ENCODE peak calls at places on chromosomes 16 and 17, in nine cellular contexts. One of them, this sample, is unnamed.

GRCh38 chr17:80082403-80083135 is 18.8 kb upstream of the GAA start:
- DNase-seq in mucosa of descending colon: peak; percentile 75
- DNase-seq in posterior vena cava: peak; percentile 83
- DNase-seq in HCEC 1CT: peak; percentile 66
- DNase-seq in GM06990: no peak
- DNase-seq in heart left ventricle: peak; percentile 50
- DNase-seq in NCI-H1105: peak; percentile 20
- DNase-seq in lower leg skin: peak; percentile 71
- DNase-seq in frontal cortex: peak; percentile 82
- DNase-seq in this sample: peak; percentile 55

GRCh38 chr17:76523084-76524037 is 14.1 kb downstream of the CYGB start:
- DNase-seq in mucosa of descending colon: peak; percentile 79
- DNase-seq in posterior vena cava: peak; percentile 93
- DNase-seq in HCEC 1CT: peak; percentile 62
- DNase-seq in GM06990: peak; percentile 83
- DNase-seq in heart left ventricle: peak; percentile 77
- DNase-seq in NCI-H1105: peak; percentile 58
- DNase-seq in lower leg skin: no peak
- DNase-seq in frontal cortex: peak; percentile 88
- DNase-seq in this sample: peak; percentile 86

GRCh38 chr16:83409347-83409746 is 398.4 kb upstream of the HSBP1 start:
- DNase-seq in mucosa of descending colon: no peak
- DNase-seq in posterior vena cava: no peak
- DNase-seq in HCEC 1CT: no peak
- DNase-seq in GM06990: no peak
- DNase-seq in heart left ventricle: no peak
- DNase-seq in NCI-H1105: no peak
- DNase-seq in lower leg skin: no peak
- DNase-seq in frontal cortex: no peak
- DNase-seq in this sample: no peak

GRCh38 chr17:29069526-29070041 is 26.6 kb downstream of the PIPOX start:
- DNase-seq in mucosa of descending colon: peak; percentile 26
- DNase-seq in posterior vena cava: no peak
- DNase-seq in HCEC 1CT: no peak
- DNase-seq in GM06990: no peak
- DNase-seq in heart left ventricle: no peak
- DNase-seq in NCI-H1105: no peak
- DNase-seq in lower leg skin: no peak
- DNase-seq in frontal cortex: no peak
- DNase-seq in this sample: peak; percentile 46

GRCh38 chr17:80782536-80783427 is 208.9 kb upstream of the CHMP6 start:
- DNase-seq in mucosa of descending colon: no peak
- DNase-seq in posterior vena cava: peak; percentile 63
- DNase-seq in HCEC 1CT: peak; percentile 49
- DNase-seq in GM06990: no peak
- DNase-seq in heart left ventricle: no peak
- DNase-seq in NCI-H1105: no peak
- DNase-seq in lower leg skin: no peak
- DNase-seq in frontal cortex: no peak
- DNase-seq in this sample: no peak

GRCh38 chr17:45763182-45763581 is 20.9 kb upstream of the CRHR1 start:
- DNase-seq in mucosa of descending colon: no peak
- DNase-seq in posterior vena cava: peak; percentile 38
- DNase-seq in HCEC 1CT: no peak
- DNase-seq in GM06990: no peak
- DNase-seq in heart left ventricle: no peak
- DNase-seq in NCI-H1105: no peak
- DNase-seq in lower leg skin: no peak
- DNase-seq in frontal cortex: no peak
- DNase-seq in this sample: no peak

GRCh38 chr16:17302213-17302612 is 168.5 kb downstream of the XYLT1 start:
- DNase-seq in mucosa of descending colon: peak; percentile 25
- DNase-seq in posterior vena cava: no peak
- DNase-seq in HCEC 1CT: no peak
- DNase-seq in GM06990: no peak
- DNase-seq in heart left ventricle: no peak
- DNase-seq in NCI-H1105: no peak
- DNase-seq in lower leg skin: no peak
- DNase-seq in frontal cortex: no peak
- DNase-seq in this sample: no peak

GRCh38 chr16:79519448-79519847 is 81.1 kb downstream of the MAF start:
- DNase-seq in mucosa of descending colon: no peak
- DNase-seq in posterior vena cava: peak; percentile 85
- DNase-seq in HCEC 1CT: no peak
- DNase-seq in GM06990: no peak
- DNase-seq in heart left ventricle: no peak
- DNase-seq in NCI-H1105: no peak
- DNase-seq in lower leg skin: no peak
- DNase-seq in frontal cortex: no peak
- DNase-seq in this sample: peak; percentile 71

GRCh38 chr16:3080024-3080423 is 14.6 kb downstream of the IL32 start:
- DNase-seq in mucosa of descending colon: no peak
- DNase-seq in posterior vena cava: no peak
- DNase-seq in HCEC 1CT: no peak
- DNase-seq in GM06990: no peak
- DNase-seq in heart left ventricle: no peak
- DNase-seq in NCI-H1105: no peak
- DNase-seq in lower leg skin: no peak
- DNase-seq in frontal cortex: no peak
- DNase-seq in this sample: no peak

GRCh38 chr17:81566461-81567126 is 14.4 kb upstream of the FAAP100 start:
- DNase-seq in mucosa of descending colon: peak; percentile 83
- DNase-seq in posterior vena cava: peak; percentile 90
- DNase-seq in HCEC 1CT: peak; percentile 91
- DNase-seq in GM06990: no peak
- DNase-seq in heart left ventricle: peak; percentile 65
- DNase-seq in NCI-H1105: peak; percentile 82
- DNase-seq in lower leg skin: peak; percentile 56
- DNase-seq in frontal cortex: peak; percentile 52
- DNase-seq in this sample: peak; percentile 78

GRCh38 chr17:4998666-4999428 is 1.1 kb downstream of the KIF1C start:
- DNase-seq in mucosa of descending colon: peak; percentile 81
- DNase-seq in posterior vena cava: peak; percentile 76
- DNase-seq in HCEC 1CT: no peak
- DNase-seq in GM06990: no peak
- DNase-seq in heart left ventricle: no peak
- DNase-seq in NCI-H1105: no peak
- DNase-seq in lower leg skin: peak; percentile 22
- DNase-seq in frontal cortex: peak; percentile 50
- DNase-seq in this sample: peak; percentile 44

This sample was measured in left ventricle myocardium superior.